ENCODE peak calls at places on chromosome 22, in five cellular contexts. Y is GM12878, B is OCI-LY7, Q is mucosa of descending colon, V is BE2C. G is an unnamed sample.

GRCh38 chr22:44621401-44622146 is 80.4 kb upstream of the PRR5 start:
- DNase-seq in B (no peak), V (no peak), Y (no peak), Q (no peak), G (no peak)

GRCh38 chr22:24146791-24147353 is 34.4 kb upstream of the SUSD2 start:
- DNase-seq in Q (no peak), B (no peak), V (peak; percentile 55), Y (no peak), G (no peak)

GRCh38 chr22:42511401-42511891 is 8.2 kb downstream of the RRP7A start:
- DNase-seq in Y (no peak), Q (peak; percentile 74), V (no peak), B (peak; percentile 53), G (no peak)

GRCh38 chr22:49021926-49022815 is 805.5 kb downstream of the BRD1 start:
- DNase-seq in Y (no peak), Q (peak; percentile 37), B (no peak), V (no peak), G (no peak)

GRCh38 chr22:45497746-45498145 is 4.9 kb upstream of the FBLN1 start:
- DNase-seq in Q (no peak), Y (no peak), V (no peak), B (no peak), G (no peak)

GRCh38 chr22:44024288-44024908 is at the start of gene PARVB:
- DNase-seq in Q (peak; percentile 65), B (no peak), Y (no peak), V (peak; percentile 45), G (peak; percentile 39)

GRCh38 chr22:45336971-45337431 is 27.3 kb downstream of the FAM118A start:
- DNase-seq in B (no peak), Q (peak; percentile 68), Y (no peak), V (no peak), G (no peak)

GRCh38 chr22:43625242-43625641 is 186.9 kb downstream of the EFCAB6 start:
- DNase-seq in Q (no peak), V (no peak), B (no peak), Y (no peak), G (no peak)

GRCh38 chr22:49062155-49063039 is 765.3 kb downstream of the BRD1 start:
- DNase-seq in B (no peak), Y (no peak), Q (no peak), V (no peak), G (no peak)

DNA sequence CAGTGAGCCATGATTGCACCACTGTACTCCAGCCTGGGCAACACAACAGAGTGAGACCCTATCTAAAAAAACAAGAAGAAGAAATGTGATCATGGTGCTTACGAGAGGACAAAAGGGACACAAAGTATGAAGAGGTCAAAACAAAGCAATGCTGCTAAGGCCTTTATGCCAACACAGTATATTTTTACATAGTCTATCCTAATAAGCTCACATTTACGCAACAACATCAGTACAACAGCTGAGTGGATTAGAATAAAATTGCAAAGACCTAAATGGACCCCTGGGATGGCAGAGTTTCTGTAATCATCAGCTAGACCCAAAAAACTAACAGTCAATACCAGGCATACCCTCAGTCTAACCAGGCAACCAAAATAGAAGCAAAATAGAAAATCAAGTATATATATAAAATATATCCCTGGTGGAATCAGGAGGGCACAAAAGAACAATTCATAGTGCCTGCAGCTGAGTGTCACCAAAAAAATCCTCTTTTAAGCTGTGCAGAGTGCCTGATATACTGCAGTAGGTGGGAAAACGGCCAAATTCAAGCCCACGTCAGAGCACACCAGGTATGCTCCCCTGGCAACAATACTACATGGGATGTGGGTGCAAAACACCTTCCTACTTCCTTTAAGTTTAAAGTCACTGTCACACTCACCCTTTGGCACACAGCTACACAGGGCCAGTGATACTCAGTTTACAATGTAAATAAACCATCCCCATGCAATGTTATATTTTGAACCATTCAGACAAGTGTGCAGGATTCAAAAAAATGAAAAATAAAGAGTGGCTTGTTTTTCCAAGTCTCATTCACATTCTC is 57.8 kb downstream of the RBFOX2 start:
- DNase-seq in Y (no peak), Q (no peak), B (no peak), V (no peak), G (no peak)
- H3K4me1 ChIP-seq in Y (no peaks in the 10 kb centered on the region), Q (no peaks in the 10 kb centered on the region), B (peaks cover 13% of the 10 kb centered on the region), V (peaks cover 42% of the 10 kb centered on the region), G (peaks cover 25% of the 10 kb centered on the region)

DNA sequence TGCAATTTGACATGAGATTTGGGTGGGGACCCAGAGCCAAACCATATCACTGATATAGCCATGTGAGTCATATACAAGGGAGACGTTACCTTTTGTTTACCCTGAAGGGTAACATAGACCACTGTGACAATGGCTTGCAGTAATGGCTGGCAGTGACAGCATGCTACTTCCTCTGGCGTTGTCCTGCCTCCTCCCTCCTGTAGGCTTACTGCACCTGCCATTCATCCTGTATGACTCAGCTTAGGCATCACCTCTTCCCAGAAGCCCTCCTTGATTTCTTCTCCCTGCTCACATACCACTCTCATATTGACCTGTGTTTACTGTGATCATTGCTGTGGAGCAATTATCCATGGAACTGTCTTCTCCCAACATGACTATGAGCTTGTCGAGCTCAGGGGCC is 12.0 kb upstream of the PVALB start:
- DNase-seq in V (no peak), Y (no peak), Q (no peak), B (no peak), G (no peak)
- TF ChIP-seq CTCF in V (no peak), Y (no peak), Q (no peak), B (no peak), G (no peak)

DNA sequence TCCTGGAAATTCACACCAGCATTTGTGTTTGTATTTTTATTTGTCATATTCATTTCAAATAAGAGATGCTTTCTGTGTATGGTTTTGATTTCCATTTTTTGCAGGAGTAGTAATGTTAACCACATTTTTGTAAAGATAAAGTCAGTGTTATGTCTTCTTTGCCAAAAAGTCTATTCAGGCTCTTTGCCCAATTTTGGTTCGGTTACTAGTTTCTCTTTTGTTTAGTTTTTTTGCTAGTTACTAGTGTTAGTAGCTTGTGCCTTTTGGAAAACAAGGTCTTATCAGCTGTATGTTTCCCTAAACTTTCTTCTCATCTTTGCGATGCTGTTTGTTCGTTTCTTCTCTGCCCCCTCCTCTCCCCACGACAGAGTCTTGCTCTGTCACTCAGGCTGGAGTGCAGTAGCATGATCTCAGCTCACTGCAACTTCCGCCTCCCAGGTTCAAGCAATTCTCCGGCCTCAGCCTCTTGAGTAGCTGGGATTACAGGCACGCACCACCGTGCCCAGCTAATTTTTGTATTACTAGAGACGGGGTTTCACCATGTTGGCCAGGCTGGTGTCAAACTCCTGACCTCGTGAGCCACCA is 112.3 kb upstream of the GRK3 start:
- DNase-seq in Q (no peak), V (no peak), Y (no peak), B (no peak), G (no peak)
- H3K4me3 ChIP-seq in Q (no peak overlapping the region), V (no peak overlapping the region), Y (no peak overlapping the region), B (no peak overlapping the region), G (no peak overlapping the region)

GRCh38 chr22:36858156-36858555 is 2.6 kb upstream of the NCF4 start:
- DNase-seq in V (no peak), B (no peak), Q (no peak), Y (no peak), G (no peak)
- H3K4me1 ChIP-seq in V (peaks cover 3% of the 10 kb centered on the region), B (peaks cover 75% of the 10 kb centered on the region), Q (peaks cover 5% of the 10 kb centered on the region), Y (peaks cover 60% of the 10 kb centered on the region), G (no peaks in the 10 kb centered on the region)